ENCODE peak calls at places on chromosome 21, in eight cellular contexts. C is neural progenitor cell, V is WTC11, M is HT-29, R is hepatic stellate cell, K is cardiac septum, N is omental fat pad, X is epithelial cell of proximal tubule. Y is an unnamed sample.

GRCh38 chr21:46159390-46159789 is 4.0 kb upstream of the FTCD start:
- DNase-seq in C (peak; percentile 1), V (no peak), M (no peak), R (no peak), K (no peak), N (peak; percentile 13), X (no peak), Y (peak; percentile 60)

GRCh38 chr21:45011426-45011825 is 63.0 kb upstream of the ADARB1 start:
- DNase-seq in C (no peak), V (peak; percentile 12), M (no peak), R (no peak), K (no peak), N (no peak), X (no peak), Y (no peak)

GRCh38 chr21:15343066-15343465 is 278.3 kb upstream of the NRIP1 start:
- DNase-seq in C (no peak), V (no peak), M (no peak), R (no peak), K (no peak), N (no peak), X (no peak), Y (no peak)

GRCh38 chr21:46126321-46127238 is 28.7 kb downstream of the COL6A2 start:
- DNase-seq in C (no peak), V (peak; percentile 8), M (no peak), R (no peak), K (peak; percentile 74), N (peak; percentile 20), X (no peak), Y (peak; percentile 73)

GRCh38 chr21:37045139-37045538 is 27.7 kb downstream of the PIGP start:
- DNase-seq in C (no peak), V (no peak), M (no peak), R (no peak), K (no peak), N (no peak), X (no peak), Y (no peak)

GRCh38 chr21:16308269-16308668 is 578.5 kb downstream of the USP25 start:
- DNase-seq in C (no peak), V (no peak), M (no peak), R (no peak), K (no peak), N (no peak), X (no peak), Y (no peak)

GRCh38 chr21:43957629-43958362 is 54.3 kb upstream of the TRAPPC10 start:
- DNase-seq in C (no peak), V (no peak), M (no peak), R (no peak), K (no peak), N (no peak), X (no peak), Y (no peak)

GRCh38 chr21:43312751-43313169 is 114.2 kb downstream of the SIK1 start:
- DNase-seq in C (no peak), V (peak; percentile 47), M (peak; percentile 34), R (no peak), K (no peak), N (no peak), X (no peak), Y (no peak)

GRCh38 chr21:37677006-37677405 is 239.3 kb downstream of the KCNJ6 start:
- DNase-seq in C (no peak), V (no peak), M (no peak), R (no peak), K (no peak), N (no peak), X (no peak), Y (no peak)

GRCh38 chr21:43590220-43590619 is 69.1 kb downstream of the HSF2BP start:
- DNase-seq in C (no peak), V (no peak), M (no peak), R (no peak), K (no peak), N (no peak), X (no peak), Y (no peak)

GRCh38 chr21:17463441-17463840 is 49.4 kb upstream of the CXADR start:
- DNase-seq in C (peak; percentile 64), V (no peak), M (no peak), R (peak; percentile 82), K (no peak), N (no peak), X (peak; percentile 79), Y (no peak)

GRCh38 chr21:29208666-29209059 is 78.2 kb downstream of the MAP3K7CL start:
- DNase-seq in C (no peak), V (no peak), M (no peak), R (peak; percentile 29), K (no peak), N (no peak), X (no peak), Y (no peak)

GRCh38 chr21:45460011-45460565 is 55.1 kb downstream of the COL18A1 start:
- DNase-seq in C (no peak), V (no peak), M (no peak), R (no peak), K (no peak), N (no peak), X (no peak), Y (no peak)

GRCh38 chr21:41778974-41779600 is 12.2 kb upstream of the RIPK4 start:
- DNase-seq in C (peak; percentile 69), V (peak; percentile 51), M (peak; percentile 44), R (no peak), K (no peak), N (no peak), X (no peak), Y (no peak)

GRCh38 chr21:30256100-30256499 is 26.6 kb downstream of the KRTAP24-1 start:
- DNase-seq in C (no peak), V (no peak), M (no peak), R (no peak), K (no peak), N (no peak), X (no peak), Y (no peak)

GRCh38 chr21:15219866-15220265 is 155.1 kb upstream of the NRIP1 start:
- DNase-seq in C (no peak), V (no peak), M (no peak), R (no peak), K (no peak), N (no peak), X (no peak), Y (no peak)

GRCh38 chr21:26732442-26733221 is 112.6 kb downstream of the ADAMTS1 start:
- DNase-seq in C (peak; percentile 62), V (peak; percentile 66), M (peak; percentile 19), R (peak; percentile 17), K (no peak), N (no peak), X (no peak), Y (no peak)